ENCODE peak calls at places on chromosomes 2 and 18, in four cellular contexts. F is K562, V is GM12878, D is WTC11. X is an unnamed sample.

GRCh38 chr2:219736196-219736595 is 108.8 kb downstream of the SLC4A3 start:
- DNase-seq in F (peak; percentile 25), V (no peak), D (no peak), X (peak; percentile 51)

GRCh38 chr2:151796774-151797173 is 31.4 kb downstream of the ARL5A start:
- DNase-seq in F (no peak), V (no peak), D (no peak), X (peak; percentile 43)

GRCh38 chr2:236644502-236644911 is 74.9 kb downstream of the ACKR3 start:
- DNase-seq in F (no peak), V (no peak), D (no peak), X (no peak)

GRCh38 chr2:40658917-40659316 is 207.0 kb upstream of the SLC8A1 start:
- DNase-seq in F (no peak), V (no peak), D (peak; percentile 31), X (no peak)

GRCh38 chr2:59276033-59276432 is 1034.9 kb upstream of the FANCL start:
- DNase-seq in F (peak; percentile 8), V (no peak), D (peak; percentile 53), X (no peak)

GRCh38 chr18:75211002-75211621 is 515 bp downstream of the TSHZ1 start:
- DNase-seq in F (peak; percentile 34), V (no peak), D (no peak), X (peak; percentile 19)

GRCh38 chr18:55840601-55841170 is 252.7 kb upstream of the TCF4 start:
- DNase-seq in F (no peak), V (no peak), D (no peak), X (no peak)

GRCh38 chr2:213253162-213253561 is 31.1 kb upstream of the SPAG16 start:
- DNase-seq in F (no peak), V (no peak), D (no peak), X (no peak)

GRCh38 chr18:59140287-59140885 is 702 bp downstream of the SEC11C start:
- DNase-seq in F (peak; percentile 31), V (no peak), D (peak; percentile 22), X (peak; percentile 32)

GRCh38 chr2:134897932-134898331 is 20.7 kb upstream of the CCNT2 start:
- DNase-seq in F (no peak), V (no peak), D (no peak), X (no peak)

GRCh38 chr2:10080536-10081304 is 509 bp upstream of the CYS1 start:
- DNase-seq in F (peak; percentile 11), V (no peak), D (peak; percentile 33), X (no peak)

GRCh38 chr2:208150956-208151355 is 5.0 kb upstream of the CRYGB start:
- DNase-seq in F (no peak), V (no peak), D (no peak), X (no peak)

GRCh38 chr2:23211987-23212583 is 172.9 kb upstream of the KLHL29 start:
- DNase-seq in F (no peak), V (no peak), D (no peak), X (no peak)

GRCh38 chr2:171630812-171631626 is 56.2 kb upstream of the DYNC1I2 start:
- DNase-seq in F (no peak), V (no peak), D (no peak), X (no peak)
- TF ChIP-seq NR2C2 in F (no peak), V (no peak), D (no peak), X (no peak)

DNA sequence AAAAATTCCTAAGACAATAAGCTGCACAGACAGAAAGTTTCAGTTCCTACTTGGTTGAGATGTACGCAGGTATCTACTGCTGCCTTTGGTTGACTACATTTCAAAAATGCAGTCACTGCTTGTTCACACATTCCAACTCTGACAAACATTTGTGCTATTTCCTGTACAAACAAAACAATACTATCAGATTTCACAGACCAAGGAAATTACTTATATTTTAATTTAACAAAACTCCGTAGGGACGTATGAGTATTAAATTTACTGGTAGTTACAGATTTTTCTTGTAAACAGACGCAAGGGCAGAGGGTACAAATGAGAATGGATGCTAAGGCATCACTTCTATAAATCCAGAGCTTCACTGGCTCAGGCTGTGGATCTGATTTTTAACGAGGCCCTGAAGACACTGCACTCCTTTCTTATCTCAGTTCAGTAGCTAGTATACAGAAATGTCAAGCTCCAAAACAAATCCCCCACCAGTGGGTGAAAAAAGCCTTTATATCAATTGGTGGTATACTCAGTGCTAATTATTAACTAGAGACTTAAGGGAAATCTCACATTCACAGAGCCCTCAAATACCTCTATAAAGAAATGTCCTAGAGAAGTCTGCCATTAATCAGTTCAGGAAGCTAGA is 31.7 kb upstream of the TTC32 start:
- DNase-seq in F (no peak), V (peak; percentile 8), D (no peak), X (peak; percentile 74)
- TF ChIP-seq NR2C2 in F (no peak), V (no peak), D (no peak), X (no peak)

DNA sequence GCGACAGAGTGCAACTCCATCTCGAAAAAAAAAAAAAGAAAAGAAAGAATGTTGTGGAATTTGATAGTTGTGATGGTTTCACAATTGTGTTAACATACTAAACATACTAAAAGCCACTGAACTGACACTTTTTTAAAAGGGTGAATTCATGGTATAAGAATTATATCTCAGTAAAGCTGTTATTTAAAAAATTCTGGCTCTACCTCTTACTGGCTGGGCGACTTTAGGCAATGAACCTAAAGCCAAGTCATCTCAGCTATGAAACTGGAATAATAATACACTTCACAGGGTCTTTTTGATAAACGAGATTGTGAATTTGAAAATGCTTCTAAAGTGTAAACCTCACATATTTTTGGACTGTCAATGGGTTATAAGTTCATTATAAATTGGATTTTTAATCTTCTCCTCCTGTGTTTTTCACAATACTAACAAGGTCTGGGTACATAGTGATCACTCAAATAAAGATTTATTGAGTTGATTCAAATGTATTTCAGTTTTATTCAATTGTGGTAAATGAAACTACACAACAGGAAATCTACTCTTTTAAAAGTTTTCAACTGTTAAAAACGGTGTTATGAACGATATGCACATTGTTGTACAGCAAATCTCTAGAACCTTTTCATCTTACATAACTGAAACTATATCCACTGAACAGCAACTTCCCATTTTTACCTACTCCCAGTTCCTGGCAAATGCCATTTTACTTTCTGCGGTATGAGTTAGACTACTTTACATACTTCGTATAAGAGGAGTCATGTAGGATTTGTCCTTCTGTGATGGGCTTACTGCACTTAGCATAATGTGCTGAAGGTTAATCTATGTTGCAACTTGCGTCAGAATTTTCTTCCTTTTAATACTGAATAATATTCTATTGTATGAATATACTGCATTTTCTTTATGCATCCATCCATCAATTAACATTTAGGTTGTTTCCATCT is 43.0 kb upstream of the GTF2A1L start:
- DNase-seq in F (no peak), V (no peak), D (no peak), X (no peak)
- TF ChIP-seq NR2C2 in F (no peak), V (no peak), D (no peak), X (no peak)

GRCh38 chr2:7032371-7032770 is 115.2 kb downstream of the RNF144A start:
- DNase-seq in F (no peak), V (no peak), D (no peak), X (no peak)

GRCh38 chr2:7029291-7030059 is 112.3 kb downstream of the RNF144A start:
- DNase-seq in F (no peak), V (no peak), D (no peak), X (peak; percentile 19)

GRCh38 chr2:7030810-7031209 is 113.6 kb downstream of the RNF144A start:
- DNase-seq in F (no peak), V (no peak), D (no peak), X (no peak)

GRCh38 chr2:7033136-7033960 is 116.1 kb downstream of the RNF144A start:
- DNase-seq in F (no peak), V (no peak), D (no peak), X (no peak)

DNA sequence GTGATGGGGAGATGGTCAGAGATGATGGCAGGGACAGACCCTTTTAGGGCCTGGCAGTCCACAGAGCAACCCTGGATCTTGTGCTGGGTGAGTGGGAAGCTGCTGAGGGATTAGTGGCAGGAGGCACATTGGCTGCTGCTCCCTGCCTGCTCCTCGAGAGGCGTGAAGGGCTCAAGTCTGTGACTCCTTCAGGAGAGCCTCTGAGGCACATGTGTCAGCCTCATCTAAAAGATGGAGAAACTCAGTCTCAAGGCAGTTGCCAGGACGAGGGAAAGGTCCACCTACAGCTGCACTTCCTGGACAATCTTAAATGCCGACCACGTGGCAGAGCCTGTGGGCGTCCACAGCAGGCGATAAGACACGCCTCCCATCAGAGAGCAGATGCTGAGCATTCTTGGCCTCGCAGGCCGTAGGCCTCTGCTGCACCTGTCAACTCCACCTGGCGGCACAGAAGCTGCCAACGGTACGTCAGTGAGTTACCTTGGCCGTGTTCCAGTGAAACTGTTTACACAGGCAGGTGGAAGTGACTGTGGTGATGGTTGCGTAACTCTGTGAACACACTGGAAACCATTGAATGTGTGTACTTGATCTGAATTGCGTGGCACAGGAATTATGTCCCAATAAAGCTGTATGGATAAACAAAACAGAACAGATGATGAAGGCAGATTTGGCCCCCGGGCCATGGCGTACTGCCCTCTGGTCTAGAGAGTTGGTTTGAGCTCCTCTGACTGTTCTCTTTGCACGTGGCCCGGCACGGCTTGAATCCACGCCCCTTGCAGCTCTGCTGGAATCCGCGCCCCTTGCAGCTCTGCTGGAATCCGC is 114.4 kb downstream of the RNF144A start:
- DNase-seq in F (no peak), V (no peak), D (no peak), X (peak; percentile 98)
- TF ChIP-seq NR2C2 in F (no peak), V (no peak), D (no peak), X (peak; percentile 50)

X was measured in HepG2.